ENCODE peak calls at places on chromosomes 11 and 22, in four cellular contexts. S is ascending aorta; R is effector memory CD4-positive, alpha-beta T cell; K is CD4-positive, alpha-beta T cell. Q is an unnamed sample.

GRCh38 chr11:36300651-36301050 is 4.6 kb downstream of the PRR5L start:
- DNase-seq in S (no peak), R (no peak), K (no peak), Q (peak)

GRCh38 chr11:24324211-24324610 is 172.6 kb upstream of the LUZP2 start:
- DNase-seq in S (no peak), R (no peak), K (no peak), Q (no peak)

GRCh38 chr11:93905384-93905783 is 55.0 kb upstream of the VSTM5 start:
- DNase-seq in S (no peak), R (no peak), K (no peak), Q (no peak)

GRCh38 chr22:49957826-49958461 is 2.6 kb upstream of the PIM3 start:
- DNase-seq in S (no peak), R (no peak), K (no peak), Q (no peak)

GRCh38 chr11:16863382-16863781 is 124.9 kb downstream of the C11orf58 start:
- DNase-seq in S (no peak), R (no peak), K (no peak), Q (no peak)

GRCh38 chr11:106464728-106465127 is 387.3 kb downstream of the AASDHPPT start:
- DNase-seq in S (no peak), R (no peak), K (no peak), Q (no peak)

GRCh38 chr11:14228356-14228755 is 130.6 kb downstream of the RRAS2 start:
- DNase-seq in S (no peak), R (no peak), K (no peak), Q (no peak)

GRCh38 chr22:25013634-25014033 is 61.1 kb downstream of the KIAA1671 start:
- DNase-seq in S (no peak), R (no peak), K (no peak), Q (no peak)

GRCh38 chr22:28933321-28933720 is 49.9 kb downstream of the ZNRF3 start:
- DNase-seq in S (no peak), R (no peak), K (no peak), Q (no peak)

GRCh38 chr11:46649180-46649738 is 31.9 kb downstream of the ATG13 start:
- DNase-seq in S (peak), R (no peak), K (no peak), Q (peak)

GRCh38 chr11:19116315-19116970 is 525 bp upstream of the ZDHHC13 start:
- DNase-seq in S (no peak), R (no peak), K (no peak), Q (no peak)

GRCh38 chr11:130523609-130524008 is 75.2 kb downstream of the ADAMTS15 start:
- DNase-seq in S (no peak), R (no peak), K (no peak), Q (no peak)

GRCh38 chr11:16966633-16967346 is 47.4 kb downstream of the PLEKHA7 start:
- DNase-seq in S (no peak), R (no peak), K (no peak), Q (no peak)

GRCh38 chr11:18650859-18651557 is 16.9 kb upstream of the SPTY2D1 start:
- DNase-seq in S (no peak), R (peak), K (no peak), Q (no peak)

GRCh38 chr11:73379189-73379880 is 3.1 kb downstream of the RELT start:
- DNase-seq in S (no peak), R (no peak), K (no peak), Q (no peak)

GRCh38 chr11:107998761-107999160 is 9.9 kb upstream of the CUL5 start:
- DNase-seq in S (no peak), R (no peak), K (no peak), Q (no peak)

GRCh38 chr11:126465573-126466287 is 110.2 kb downstream of the ST3GAL4 start:
- DNase-seq in S (no peak), R (no peak), K (no peak), Q (peak)

GRCh38 chr22:49502126-49502826 is 325.4 kb downstream of the BRD1 start:
- DNase-seq in S (no peak), R (no peak), K (peak), Q (no peak)

GRCh38 chr11:93020248-93021088 is 51.0 kb downstream of the MTNR1B start:
- DNase-seq in S (no peak), R (no peak), K (no peak), Q (no peak)

GRCh38 chr11:31326470-31327148 is 42.9 kb downstream of the DCDC1 start:
- DNase-seq in S (no peak), R (no peak), K (no peak), Q (no peak)

GRCh38 chr11:19460718-19461405 is 220.1 kb upstream of the E2F8 start:
- DNase-seq in S (no peak), R (no peak), K (no peak), Q (no peak)

GRCh38 chr11:70176940-70177689 is 26.0 kb upstream of the FADD start:
- DNase-seq in S (no peak), R (peak), K (peak), Q (no peak)

GRCh38 chr11:3345736-3346135 is 33.2 kb downstream of the ZNF195 start:
- DNase-seq in S (no peak), R (no peak), K (no peak), Q (no peak)

GRCh38 chr11:124886476-124886875 is 11.2 kb downstream of the ROBO4 start:
- DNase-seq in S (no peak), R (no peak), K (no peak), Q (no peak)

GRCh38 chr11:9601041-9601875 is 27.8 kb downstream of the WEE1 start:
- DNase-seq in S (no peak), R (peak), K (peak), Q (peak)

GRCh38 chr11:102452461-102453285 is at the start of gene TMEM123:
- DNase-seq in S (peak), R (peak), K (peak), Q (peak)

GRCh38 chr11:61969838-61970452 is 2.5 kb upstream of the FTH1 start:
- DNase-seq in S (no peak), R (no peak), K (no peak), Q (no peak)

GRCh38 chr11:119673389-119674336 is 55.3 kb downstream of the NECTIN1 start:
- DNase-seq in S (no peak), R (no peak), K (no peak), Q (no peak)

GRCh38 chr11:87431386-87431785 is 393.7 kb downstream of the TMEM135 start:
- DNase-seq in S (no peak), R (no peak), K (no peak), Q (no peak)

GRCh38 chr11:72241290-72241781 is 2.6 kb downstream of the PHOX2A start:
- DNase-seq in S (no peak), R (no peak), K (no peak), Q (no peak)

GRCh38 chr22:32469799-32470212 is 4.8 kb upstream of the FBXO7 start:
- DNase-seq in S (no peak), R (no peak), K (no peak), Q (peak)

GRCh38 chr11:70948855-70949551 is 303.4 kb downstream of the SHANK2 start:
- DNase-seq in S (no peak), R (no peak), K (no peak), Q (no peak)

GRCh38 chr11:130390071-130390758 is 38.2 kb downstream of the ADAMTS8 start:
- DNase-seq in S (no peak), R (no peak), K (no peak), Q (peak)

GRCh38 chr22:27311666-27312566 is 489.6 kb downstream of the MN1 start:
- DNase-seq in S (no peak), R (no peak), K (no peak), Q (no peak)
- H3K27ac ChIP-seq in S (no peak), R (no peak), K (no peak), Q (no peak)

GRCh38 chr22:36222887-36223450 is 16.4 kb downstream of the APOL2 start:
- DNase-seq in S (no peak), R (no peak), K (no peak), Q (no peak)

GRCh38 chr22:36223504-36223903 is 15.8 kb downstream of the APOL2 start:
- DNase-seq in S (no peak), R (no peak), K (no peak), Q (no peak)

GRCh38 chr22:36224245-36224644 is 15.1 kb downstream of the APOL2 start:
- DNase-seq in S (no peak), R (no peak), K (no peak), Q (no peak)

GRCh38 chr22:36220457-36220921 is 18.8 kb downstream of the APOL2 start:
- DNase-seq in S (no peak), R (no peak), K (no peak), Q (no peak)

DNA sequence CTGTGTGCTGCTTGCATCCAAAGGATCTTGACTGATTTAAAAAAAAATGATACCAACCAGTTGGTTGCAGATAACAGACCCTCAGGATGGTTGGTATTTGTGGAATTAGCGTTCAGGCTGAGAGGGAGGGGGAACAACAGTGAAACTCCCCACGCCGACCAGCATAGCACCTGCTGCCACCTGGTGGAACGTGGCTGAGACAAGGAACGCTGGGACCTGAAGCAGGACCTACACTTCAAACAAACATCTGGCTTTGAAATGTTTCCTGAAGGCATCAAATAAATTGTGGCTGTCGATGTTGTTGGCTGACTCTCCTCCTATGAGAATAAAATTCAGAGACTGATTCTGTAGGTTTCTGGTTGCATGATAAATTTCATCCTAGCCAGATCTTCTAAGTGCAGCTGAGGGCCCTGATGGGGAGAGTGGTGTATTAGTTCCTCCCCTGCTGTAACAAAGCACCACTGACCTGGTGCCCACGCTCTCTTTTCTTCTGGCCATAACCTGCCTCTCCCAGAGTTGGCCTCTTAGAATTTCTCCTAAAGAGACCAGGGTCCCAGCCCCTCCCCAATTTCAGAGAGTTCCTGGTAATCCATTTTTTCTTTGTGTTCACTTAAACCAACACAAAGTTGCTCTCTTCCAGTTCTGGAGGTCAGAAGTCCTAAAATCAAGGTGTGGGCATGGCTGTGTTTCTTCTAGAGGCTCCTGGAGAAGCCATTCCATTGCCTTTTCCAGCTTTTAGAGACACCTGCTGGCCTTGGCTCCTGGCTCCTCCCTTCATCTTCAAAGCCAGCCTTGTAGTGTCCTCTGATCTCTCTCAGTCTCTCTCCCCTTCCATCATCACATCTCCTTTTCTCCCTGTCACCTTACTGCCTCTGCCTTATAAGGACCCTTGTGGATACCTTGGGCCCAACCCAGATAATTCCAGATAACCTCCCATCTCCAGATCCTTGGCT is 17.3 kb downstream of the APOL2 start:
- DNase-seq in S (no peak), R (peak), K (peak), Q (no peak)
- H3K27ac ChIP-seq in S (no peak), R (no peak), K (no peak), Q (no peak)

GRCh38 chr22:37243402-37244113 is 511 bp downstream of the RAC2 start:
- DNase-seq in S (no peak), R (no peak), K (no peak), Q (no peak)
- H3K27ac ChIP-seq in S (no peak), R (peak), K (peak), Q (no peak)

GRCh38 chr11:65870706-65871681 is 1.6 kb downstream of the EFEMP2 start:
- DNase-seq in S (no peak), R (no peak), K (no peak), Q (no peak)
- H3K27ac ChIP-seq in S (peak), R (no peak), K (no peak), Q (no peak)

GRCh38 chr11:12199231-12199948 is 89.0 kb downstream of the MICAL2 start:
- DNase-seq in S (no peak), R (no peak), K (no peak), Q (no peak)
- H3K27ac ChIP-seq in S (peak), R (peak), K (no peak), Q (no peak)

DNA sequence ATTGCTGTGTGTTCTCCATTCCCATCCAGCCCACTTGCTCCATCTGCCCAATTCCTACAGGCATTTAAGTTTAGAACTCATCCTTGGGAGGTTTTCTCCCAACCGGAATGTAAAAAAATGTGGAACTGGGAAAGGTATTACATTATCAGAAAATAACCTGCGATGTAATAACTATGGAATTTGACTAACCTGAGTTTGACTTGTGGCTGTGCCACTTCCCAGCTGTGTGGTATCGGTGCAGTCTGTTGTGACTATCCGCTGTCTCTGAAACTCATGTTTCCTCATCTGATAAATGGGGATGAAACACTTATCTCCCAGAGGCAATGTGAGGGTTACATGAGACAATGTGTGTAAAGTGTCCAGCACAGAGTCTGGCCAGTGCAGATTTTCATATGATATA is 77.6 kb downstream of the TENM4 start:
- DNase-seq in S (no peak), R (no peak), K (no peak), Q (no peak)
- H3K27ac ChIP-seq in S (no peak), R (no peak), K (no peak), Q (no peak)

DNA sequence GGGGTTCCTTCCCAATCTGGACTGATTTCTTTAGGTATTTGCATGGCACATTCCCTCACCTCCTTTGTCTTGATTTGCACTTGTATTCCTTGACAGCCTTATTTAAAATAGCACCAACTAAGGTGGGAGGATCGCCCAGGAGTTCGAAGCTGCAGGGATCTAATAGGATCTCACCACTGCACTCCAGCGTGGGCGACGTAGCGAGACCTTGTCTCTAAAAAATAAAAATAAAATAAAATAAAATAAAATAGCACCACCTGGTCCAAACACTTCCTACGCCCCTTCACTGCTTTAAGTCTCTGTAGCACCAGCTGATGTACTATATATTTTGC is 775 bp downstream of the SLC2A11 start:
- DNase-seq in S (no peak), R (no peak), K (no peak), Q (no peak)
- H3K27ac ChIP-seq in S (peak), R (peak), K (peak), Q (peak)

GRCh38 chr11:829946-830294 is 2.2 kb downstream of the CRACR2B start:
- DNase-seq in S (no peak), R (no peak), K (no peak), Q (no peak)
- H3K27ac ChIP-seq in S (no peak), R (no peak), K (no peak), Q (no peak)

GRCh38 chr11:2135018-2135569 is 4.1 kb downstream of the IGF2 start:
- DNase-seq in S (no peak), R (no peak), K (no peak), Q (no peak)
- H3K27ac ChIP-seq in S (no peak), R (no peak), K (no peak), Q (no peak)

Q was measured in substantia nigra.